ENCODE peak calls at places on chromosomes 12 and 14, in seven cellular contexts. Z is right cardiac atrium, W is NCI-H2081, M is dermis microvascular lymphatic vessel endothelial cell, T is left cardiac atrium, I is Caki2, U is AG10803. Q is an unnamed sample.

GRCh38 chr12:105706321-105706972 is 376.0 kb downstream of the C12orf75 start:
- DNase-seq in T (no peak), W (no peak), Z (peak; percentile 50), M (peak; percentile 63), U (peak; percentile 43), I (peak; percentile 79), Q (no peak)

GRCh38 chr12:52606581-52607241 is 5.4 kb upstream of the KRT72 start:
- DNase-seq in I (no peak), Z (no peak), T (no peak), M (no peak), U (no peak), W (no peak), Q (no peak)

GRCh38 chr14:70641548-70642312 is at the start of gene TTC9:
- DNase-seq in M (peak; percentile 10), Z (peak; percentile 70), W (peak; percentile 34), I (no peak), U (no peak), T (no peak), Q (peak; percentile 49)

GRCh38 chr12:69500631-69501030 is 30.4 kb downstream of the FRS2 start:
- DNase-seq in T (no peak), M (no peak), W (no peak), U (peak; percentile 50), I (no peak), Z (no peak), Q (no peak)

GRCh38 chr14:23703027-23703426 is 66.9 kb downstream of the DHRS2 start:
- DNase-seq in W (no peak), Z (no peak), M (no peak), U (no peak), I (no peak), T (no peak), Q (no peak)

GRCh38 chr14:33705521-33705920 is 245.4 kb downstream of the EGLN3 start:
- DNase-seq in M (peak; percentile 51), W (no peak), T (no peak), U (no peak), I (no peak), Z (no peak), Q (no peak)

GRCh38 chr14:37655418-37655817 is 60.0 kb downstream of the TTC6 start:
- DNase-seq in Z (no peak), T (no peak), W (no peak), I (peak; percentile 8), M (no peak), U (no peak), Q (no peak)

GRCh38 chr14:95535226-95536021 is 574 bp downstream of the GLRX5 start:
- DNase-seq in T (no peak), W (no peak), M (no peak), I (no peak), Z (no peak), U (no peak), Q (no peak)

GRCh38 chr12:2378835-2379330 is 326.1 kb downstream of the CACNA1C start:
- DNase-seq in Z (no peak), I (no peak), W (no peak), M (no peak), U (no peak), T (no peak), Q (no peak)

GRCh38 chr12:106147956-106148355 is 9.2 kb upstream of the NUAK1 start:
- DNase-seq in I (no peak), M (no peak), Z (peak; percentile 93), W (peak; percentile 61), U (no peak), T (peak; percentile 85), Q (no peak)

GRCh38 chr14:60707858-60708257 is 16.3 kb downstream of the SIX4 start:
- DNase-seq in U (no peak), I (no peak), W (no peak), T (no peak), M (no peak), Z (no peak), Q (no peak)

GRCh38 chr14:82385043-82385442 is 851.4 kb upstream of the SEL1L start:
- DNase-seq in W (peak; percentile 77), I (no peak), U (no peak), Z (no peak), T (no peak), M (no peak), Q (no peak)

GRCh38 chr12:55818886-55819285 is 1.0 kb downstream of the ORMDL2 start:
- DNase-seq in T (no peak), M (no peak), Z (no peak), W (no peak), I (no peak), U (peak; percentile 68), Q (no peak)

GRCh38 chr12:26123482-26123980 is 1.3 kb downstream of the BHLHE41 start:
- DNase-seq in M (no peak), T (no peak), W (no peak), I (no peak), U (no peak), Z (no peak), Q (no peak)

GRCh38 chr14:103819503-103820307 is 27.7 kb downstream of the PPP1R13B start:
- DNase-seq in U (peak; percentile 20), W (no peak), Z (peak; percentile 75), I (no peak), T (peak; percentile 72), M (peak; percentile 67), Q (peak; percentile 2)